ENCODE peak calls at places on chromosomes 7 and 10, in seven cellular contexts. One of them, this sample, is unnamed.

GRCh38 chr10:113131611-113132330 is 181.7 kb downstream of the TCF7L2 start:
- DNase-seq in astrocyte: peak; percentile 84
- DNase-seq in GM06990: no peak
- DNase-seq in left lung: no peak
- DNase-seq in PC-9: peak; percentile 59
- DNase-seq in lower lobe of right lung: no peak
- DNase-seq in GM23248: peak; percentile 93
- DNase-seq in this sample: no peak

GRCh38 chr10:80855348-80855971 is 317.8 kb downstream of the SH2D4B start:
- DNase-seq in astrocyte: no peak
- DNase-seq in GM06990: peak; percentile 15
- DNase-seq in left lung: peak; percentile 34
- DNase-seq in PC-9: no peak
- DNase-seq in lower lobe of right lung: no peak
- DNase-seq in GM23248: no peak
- DNase-seq in this sample: no peak

GRCh38 chr7:105806592-105807266 is 69.7 kb downstream of the ATXN7L1 start:
- DNase-seq in astrocyte: peak; percentile 62
- DNase-seq in GM06990: peak; percentile 65
- DNase-seq in left lung: peak; percentile 25
- DNase-seq in PC-9: peak; percentile 83
- DNase-seq in lower lobe of right lung: no peak
- DNase-seq in GM23248: peak; percentile 92
- DNase-seq in this sample: no peak

GRCh38 chr7:101677421-101678137 is 48.5 kb upstream of the MYL10 start:
- DNase-seq in astrocyte: peak; percentile 37
- DNase-seq in GM06990: no peak
- DNase-seq in left lung: no peak
- DNase-seq in PC-9: no peak
- DNase-seq in lower lobe of right lung: no peak
- DNase-seq in GM23248: peak; percentile 56
- DNase-seq in this sample: no peak

GRCh38 chr10:8393531-8393930 is 339.0 kb downstream of the GATA3 start:
- DNase-seq in astrocyte: peak; percentile 37
- DNase-seq in GM06990: no peak
- DNase-seq in left lung: no peak
- DNase-seq in PC-9: no peak
- DNase-seq in lower lobe of right lung: no peak
- DNase-seq in GM23248: no peak
- DNase-seq in this sample: no peak

GRCh38 chr10:77712207-77712606 is 74.6 kb upstream of the KCNMA1 start:
- DNase-seq in astrocyte: no peak
- DNase-seq in GM06990: no peak
- DNase-seq in left lung: no peak
- DNase-seq in PC-9: no peak
- DNase-seq in lower lobe of right lung: no peak
- DNase-seq in GM23248: no peak
- DNase-seq in this sample: no peak

GRCh38 chr7:77348371-77348813 is 67.8 kb downstream of the GSAP start:
- DNase-seq in astrocyte: peak; percentile 93
- DNase-seq in GM06990: no peak
- DNase-seq in left lung: no peak
- DNase-seq in PC-9: no peak
- DNase-seq in lower lobe of right lung: no peak
- DNase-seq in GM23248: peak; percentile 66
- DNase-seq in this sample: no peak

GRCh38 chr10:80870282-80870681 is 332.6 kb downstream of the SH2D4B start:
- DNase-seq in astrocyte: no peak
- DNase-seq in GM06990: peak; percentile 19
- DNase-seq in left lung: no peak
- DNase-seq in PC-9: no peak
- DNase-seq in lower lobe of right lung: no peak
- DNase-seq in GM23248: no peak
- DNase-seq in this sample: no peak

GRCh38 chr10:71260622-71261325 is 48.4 kb downstream of the UNC5B start:
- DNase-seq in astrocyte: peak; percentile 92
- DNase-seq in GM06990: no peak
- DNase-seq in left lung: no peak
- DNase-seq in PC-9: no peak
- DNase-seq in lower lobe of right lung: no peak
- DNase-seq in GM23248: peak; percentile 96
- DNase-seq in this sample: peak; percentile 80

GRCh38 chr7:123787227-123788007 is 38.6 kb upstream of the WASL start:
- DNase-seq in astrocyte: no peak
- DNase-seq in GM06990: no peak
- DNase-seq in left lung: no peak
- DNase-seq in PC-9: peak; percentile 53
- DNase-seq in lower lobe of right lung: no peak
- DNase-seq in GM23248: no peak
- DNase-seq in this sample: no peak

GRCh38 chr7:144884913-144885312 is 49.1 kb upstream of the TPK1 start:
- DNase-seq in astrocyte: no peak
- DNase-seq in GM06990: no peak
- DNase-seq in left lung: no peak
- DNase-seq in PC-9: no peak
- DNase-seq in lower lobe of right lung: no peak
- DNase-seq in GM23248: no peak
- DNase-seq in this sample: no peak

GRCh38 chr7:44980393-44981034 is 1.7 kb upstream of the MYO1G start:
- DNase-seq in astrocyte: peak; percentile 77
- DNase-seq in GM06990: peak; percentile 82
- DNase-seq in left lung: peak; percentile 76
- DNase-seq in PC-9: no peak
- DNase-seq in lower lobe of right lung: no peak
- DNase-seq in GM23248: peak; percentile 47
- DNase-seq in this sample: peak; percentile 73

GRCh38 chr10:113228570-113228969 is 278.5 kb downstream of the TCF7L2 start:
- DNase-seq in astrocyte: peak; percentile 83
- DNase-seq in GM06990: no peak
- DNase-seq in left lung: no peak
- DNase-seq in PC-9: no peak
- DNase-seq in lower lobe of right lung: no peak
- DNase-seq in GM23248: peak; percentile 85
- DNase-seq in this sample: no peak

GRCh38 chr10:30829921-30830671 is 200.5 kb upstream of the LYZL2 start:
- DNase-seq in astrocyte: peak; percentile 24
- DNase-seq in GM06990: no peak
- DNase-seq in left lung: no peak
- DNase-seq in PC-9: no peak
- DNase-seq in lower lobe of right lung: no peak
- DNase-seq in GM23248: peak; percentile 78
- DNase-seq in this sample: no peak

DNA sequence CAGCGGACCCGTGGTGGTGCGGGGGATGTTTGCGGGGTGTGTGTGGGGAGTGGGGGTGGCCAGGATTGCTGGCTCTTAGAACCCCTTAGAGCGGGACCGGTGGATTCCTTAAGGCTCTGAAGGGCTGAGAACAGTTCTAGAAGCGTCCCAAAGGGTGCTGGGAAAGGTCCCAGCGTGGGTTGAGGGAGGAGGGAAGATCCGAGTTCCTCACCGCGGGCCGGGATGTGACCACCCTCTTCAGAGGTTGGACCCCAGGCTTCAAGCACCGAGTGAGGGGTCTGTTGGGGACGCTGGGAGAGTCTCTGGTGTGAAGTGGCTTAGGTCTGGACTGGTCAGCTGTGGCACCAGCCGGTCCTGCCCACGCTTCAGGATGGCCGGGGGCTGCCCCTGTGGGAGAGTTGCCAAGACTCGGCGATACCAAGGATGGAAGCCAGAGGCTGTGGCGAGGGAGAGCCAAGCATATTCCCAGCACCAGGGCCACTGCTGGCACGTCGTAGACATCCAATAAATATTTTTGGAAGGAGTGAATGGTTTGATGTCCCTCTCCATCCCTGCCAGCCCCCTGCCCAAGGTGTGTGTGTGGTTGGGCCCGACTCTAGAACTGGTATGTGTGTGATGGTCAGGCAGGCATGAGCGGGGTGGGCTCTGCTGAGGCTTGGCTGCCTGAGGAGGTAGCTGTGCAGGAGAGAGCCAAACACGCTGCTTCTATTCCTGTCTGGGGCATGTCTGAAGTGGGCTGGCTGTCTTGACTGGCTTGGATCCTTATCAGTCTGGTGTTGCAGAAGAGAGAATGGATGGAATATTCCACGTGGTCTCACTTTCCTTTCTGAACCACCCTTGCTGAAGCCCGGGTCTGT is 19.2 kb downstream of the ZNF775 start:
- DNase-seq in astrocyte: no peak
- DNase-seq in GM06990: no peak
- DNase-seq in left lung: no peak
- DNase-seq in PC-9: no peak
- DNase-seq in lower lobe of right lung: no peak
- DNase-seq in GM23248: no peak
- DNase-seq in this sample: no peak
- H3K4me3 ChIP-seq in astrocyte: no peak overlapping the region
- H3K4me3 ChIP-seq in GM06990: no peak overlapping the region
- H3K4me3 ChIP-seq in left lung: no peak overlapping the region
- H3K4me3 ChIP-seq in PC-9: no peak overlapping the region
- H3K4me3 ChIP-seq in lower lobe of right lung: no peak overlapping the region
- H3K4me3 ChIP-seq in GM23248: no peak overlapping the region
- H3K4me3 ChIP-seq in this sample: no peak overlapping the region

GRCh38 chr10:17506390-17506789 is 52.0 kb upstream of the ST8SIA6 start:
- DNase-seq in astrocyte: no peak
- DNase-seq in GM06990: no peak
- DNase-seq in left lung: no peak
- DNase-seq in PC-9: no peak
- DNase-seq in lower lobe of right lung: no peak
- DNase-seq in GM23248: no peak
- DNase-seq in this sample: no peak
- H3K4me3 ChIP-seq in astrocyte: no peak overlapping the region
- H3K4me3 ChIP-seq in GM06990: no peak overlapping the region
- H3K4me3 ChIP-seq in left lung: no peak overlapping the region
- H3K4me3 ChIP-seq in PC-9: no peak overlapping the region
- H3K4me3 ChIP-seq in lower lobe of right lung: no peak overlapping the region
- H3K4me3 ChIP-seq in GM23248: no peak overlapping the region
- H3K4me3 ChIP-seq in this sample: no peak overlapping the region

GRCh38 chr7:157690058-157690832 is 353.4 kb downstream of the DNAJB6 start:
- DNase-seq in astrocyte: peak; percentile 54
- DNase-seq in GM06990: no peak
- DNase-seq in left lung: peak; percentile 69
- DNase-seq in PC-9: no peak
- DNase-seq in lower lobe of right lung: no peak
- DNase-seq in GM23248: peak; percentile 29
- DNase-seq in this sample: peak; percentile 42

GRCh38 chr7:157687845-157688244 is 351.0 kb downstream of the DNAJB6 start:
- DNase-seq in astrocyte: no peak
- DNase-seq in GM06990: no peak
- DNase-seq in left lung: no peak
- DNase-seq in PC-9: no peak
- DNase-seq in lower lobe of right lung: no peak
- DNase-seq in GM23248: no peak
- DNase-seq in this sample: no peak

GRCh38 chr7:157690833-157691382 is 354.1 kb downstream of the DNAJB6 start:
- DNase-seq in astrocyte: peak; percentile 94
- DNase-seq in GM06990: no peak
- DNase-seq in left lung: no peak
- DNase-seq in PC-9: no peak
- DNase-seq in lower lobe of right lung: no peak
- DNase-seq in GM23248: peak; percentile 51
- DNase-seq in this sample: peak; percentile 70

GRCh38 chr7:157688439-157689268 is 351.9 kb downstream of the DNAJB6 start:
- DNase-seq in astrocyte: no peak
- DNase-seq in GM06990: no peak
- DNase-seq in left lung: peak; percentile 67
- DNase-seq in PC-9: no peak
- DNase-seq in lower lobe of right lung: no peak
- DNase-seq in GM23248: no peak
- DNase-seq in this sample: peak; percentile 36

GRCh38 chr7:157689269-157690057 is 352.7 kb downstream of the DNAJB6 start:
- DNase-seq in astrocyte: no peak
- DNase-seq in GM06990: no peak
- DNase-seq in left lung: peak; percentile 63
- DNase-seq in PC-9: no peak
- DNase-seq in lower lobe of right lung: no peak
- DNase-seq in GM23248: no peak
- DNase-seq in this sample: peak; percentile 41
- H3K4me3 ChIP-seq in astrocyte: peak overlapping the region; percentile 62
- H3K4me3 ChIP-seq in GM06990: no peak overlapping the region
- H3K4me3 ChIP-seq in left lung: no peak overlapping the region
- H3K4me3 ChIP-seq in PC-9: no peak overlapping the region
- H3K4me3 ChIP-seq in lower lobe of right lung: peak overlapping the region; percentile 45
- H3K4me3 ChIP-seq in GM23248: no peak overlapping the region
- H3K4me3 ChIP-seq in this sample: no peak overlapping the region

DNA sequence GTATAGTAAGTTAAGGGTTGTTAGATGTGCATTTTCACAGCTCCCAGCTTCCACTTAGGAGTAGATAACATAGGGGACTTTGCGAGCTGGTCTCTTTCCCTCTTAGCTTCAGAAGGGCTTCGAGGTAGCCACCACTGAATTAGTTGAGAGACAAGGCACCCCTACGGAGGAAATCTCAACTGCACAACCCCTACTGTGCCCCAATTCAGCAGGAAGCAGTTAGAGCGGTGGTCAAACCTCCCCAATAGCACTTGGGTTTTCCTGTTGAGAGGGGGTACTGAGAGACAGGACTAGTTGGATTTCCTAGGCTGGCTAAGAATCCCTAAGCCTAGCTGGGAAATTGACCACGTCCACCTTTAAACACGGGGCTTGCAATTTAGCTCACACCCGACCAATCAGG is 1.1 kb upstream of the HERPUD2 start:
- DNase-seq in astrocyte: no peak
- DNase-seq in GM06990: no peak
- DNase-seq in left lung: no peak
- DNase-seq in PC-9: no peak
- DNase-seq in lower lobe of right lung: no peak
- DNase-seq in GM23248: no peak
- DNase-seq in this sample: no peak
- H3K4me3 ChIP-seq in astrocyte: peak overlapping the region; percentile 95
- H3K4me3 ChIP-seq in GM06990: peak overlapping the region; percentile 97
- H3K4me3 ChIP-seq in left lung: no peak overlapping the region
- H3K4me3 ChIP-seq in PC-9: peak overlapping the region; percentile 96
- H3K4me3 ChIP-seq in lower lobe of right lung: peak overlapping the region; percentile 92
- H3K4me3 ChIP-seq in GM23248: peak overlapping the region; percentile 96
- H3K4me3 ChIP-seq in this sample: no peak overlapping the region

GRCh38 chr10:129322872-129323271 is 144.2 kb upstream of the MGMT start:
- DNase-seq in astrocyte: no peak
- DNase-seq in GM06990: no peak
- DNase-seq in left lung: no peak
- DNase-seq in PC-9: no peak
- DNase-seq in lower lobe of right lung: no peak
- DNase-seq in GM23248: no peak
- DNase-seq in this sample: no peak
- H3K4me3 ChIP-seq in astrocyte: no peak overlapping the region
- H3K4me3 ChIP-seq in GM06990: no peak overlapping the region
- H3K4me3 ChIP-seq in left lung: no peak overlapping the region
- H3K4me3 ChIP-seq in PC-9: no peak overlapping the region
- H3K4me3 ChIP-seq in lower lobe of right lung: no peak overlapping the region
- H3K4me3 ChIP-seq in GM23248: no peak overlapping the region
- H3K4me3 ChIP-seq in this sample: no peak overlapping the region